ENCODE peak calls at places on chromosomes 6 and 20, in eight cellular contexts. V, G, R, L, K, N, C and F are unnamed samples.
A peak's percentile ranks its signal among the peaks of the same experiment; 100 is the strongest.

GRCh38 chr6:132060591-132060990 is 109.4 kb upstream of the CCN2 start:
- DNase-seq in L (no peak), G (no peak), N (peak; percentile 91), R (no peak), K (no peak), V (no peak), C (peak; percentile 82), F (peak; percentile 10)

GRCh38 chr20:18279231-18279630 is 9.1 kb upstream of the ZNF133 start:
- DNase-seq in R (no peak), G (no peak), V (no peak), L (no peak), N (no peak), C (peak; percentile 35), K (no peak), F (no peak)

GRCh38 chr20:58497076-58497665 is 18.0 kb downstream of the APCDD1L start:
- DNase-seq in V (no peak), N (no peak), K (no peak), G (no peak), L (no peak), C (no peak), R (no peak), F (no peak)

GRCh38 chr6:131765853-131766135 is 42.0 kb upstream of the ENPP1 start:
- DNase-seq in K (no peak), V (no peak), G (no peak), R (no peak), L (no peak), C (no peak), N (no peak), F (no peak)

GRCh38 chr6:146909886-146910285 is 294.3 kb upstream of the STXBP5 start:
- DNase-seq in N (peak; percentile 64), L (no peak), R (no peak), G (no peak), C (no peak), V (no peak), K (no peak), F (no peak)

GRCh38 chr6:111975501-111975900 is 78.4 kb upstream of the CCN6 start:
- DNase-seq in V (no peak), N (no peak), G (no peak), K (no peak), R (no peak), C (no peak), L (no peak), F (no peak)

GRCh38 chr6:142635130-142635529 is 309.8 kb downstream of the HIVEP2 start:
- DNase-seq in C (peak; percentile 72), G (no peak), L (no peak), V (no peak), N (peak; percentile 64), R (no peak), K (no peak), F (no peak)

GRCh38 chr6:148242180-148242579 is 100.5 kb upstream of the SASH1 start:
- DNase-seq in N (no peak), K (no peak), L (no peak), R (no peak), V (no peak), C (no peak), G (no peak), F (no peak)

DNA sequence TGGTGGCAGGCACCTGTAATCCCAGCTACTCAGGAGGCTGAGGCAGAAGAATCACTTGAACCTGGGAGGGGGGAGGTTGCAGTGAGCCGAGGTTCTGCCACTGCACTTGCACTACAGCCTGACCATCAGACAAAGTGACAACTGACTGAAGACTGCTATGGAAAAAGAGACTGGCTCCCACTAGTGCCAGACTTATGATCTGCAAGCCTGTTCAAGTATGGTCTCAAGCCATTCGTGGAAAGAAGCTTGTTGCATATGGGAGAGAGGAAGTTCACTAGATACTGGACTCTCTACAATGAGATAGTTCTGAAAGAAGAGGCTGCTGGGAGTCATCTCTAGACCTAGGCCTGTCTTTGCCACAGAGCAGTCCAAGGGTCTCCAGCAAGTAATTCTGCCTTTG is 26.7 kb downstream of the MDN1 start:
- DNase-seq in K (no peak), C (peak; percentile 44), L (no peak), V (peak; percentile 13), R (no peak), G (no peak), N (peak; percentile 9), F (peak; percentile 42)
- TF ChIP-seq CTCF in K (no peak), C (peak; percentile 52), L (peak; percentile 29), V (peak; percentile 38), R (peak; percentile 53), G (no peak), N (peak; percentile 52), F (peak; percentile 68)

GRCh38 chr6:5860849-5861248 is 145.9 kb downstream of the NRN1 start:
- DNase-seq in C (no peak), V (no peak), L (no peak), N (no peak), K (no peak), R (no peak), G (no peak), F (no peak)

GRCh38 chr6:5854900-5855299 is 151.8 kb downstream of the NRN1 start:
- DNase-seq in K (no peak), L (no peak), G (no peak), N (no peak), C (no peak), V (no peak), R (no peak), F (no peak)

GRCh38 chr6:5850848-5851255 is 155.9 kb downstream of the NRN1 start:
- DNase-seq in C (no peak), K (no peak), G (no peak), R (no peak), V (no peak), L (no peak), N (no peak), F (no peak)

GRCh38 chr6:5851261-5851757 is 155.4 kb downstream of the NRN1 start:
- DNase-seq in R (peak; percentile 35), C (no peak), V (peak; percentile 66), G (no peak), L (peak; percentile 77), K (no peak), N (peak; percentile 39), F (no peak)

DNA sequence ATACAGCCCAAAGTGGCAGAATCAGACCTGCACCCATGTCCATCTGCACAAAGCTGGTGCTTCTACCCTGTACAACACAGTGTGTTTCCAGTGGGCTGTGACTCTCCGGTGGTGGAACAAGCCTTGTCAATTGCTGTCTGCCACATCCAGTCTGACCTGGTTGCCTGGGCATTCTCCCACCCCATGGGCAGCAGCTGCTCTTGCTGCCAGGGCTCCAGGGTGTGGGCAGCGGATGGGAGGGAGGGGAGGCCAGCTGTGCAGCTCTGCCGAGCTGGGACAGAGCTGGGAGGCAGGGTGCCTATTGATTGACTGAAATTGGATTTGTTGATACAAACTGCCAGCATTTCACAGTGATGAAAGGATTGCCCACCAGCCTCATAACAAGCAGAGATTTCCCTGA is 150.9 kb downstream of the NRN1 start:
- DNase-seq in N (no peak), R (no peak), C (no peak), V (no peak), K (no peak), L (no peak), G (no peak), F (no peak)
- H3K4me3 ChIP-seq in N (no peak overlapping the region), R (no peak overlapping the region), C (no peak overlapping the region), V (no peak overlapping the region), K (no peak overlapping the region), L (no peak overlapping the region), G (no peak overlapping the region), F (no peak overlapping the region)

GRCh38 chr20:38952153-38952552 is 10.0 kb upstream of the DHX35 start:
- DNase-seq in G (no peak), V (no peak), K (no peak), N (no peak), R (no peak), L (no peak), C (no peak), F (no peak)

GRCh38 chr20:38951611-38952010 is 10.5 kb upstream of the DHX35 start:
- DNase-seq in L (no peak), G (no peak), R (no peak), K (no peak), N (no peak), C (no peak), V (no peak), F (no peak)

GRCh38 chr20:38947931-38948362 is 14.2 kb upstream of the DHX35 start:
- DNase-seq in K (no peak), N (no peak), C (no peak), G (no peak), R (no peak), L (no peak), V (no peak), F (no peak)

GRCh38 chr20:38946836-38947235 is 15.3 kb upstream of the DHX35 start:
- DNase-seq in R (no peak), V (no peak), K (no peak), C (no peak), N (no peak), G (no peak), L (no peak), F (no peak)

GRCh38 chr20:38950254-38950653 is 11.9 kb upstream of the DHX35 start:
- DNase-seq in G (no peak), C (no peak), V (no peak), L (no peak), N (no peak), K (no peak), R (no peak), F (no peak)
- H3K4me1 ChIP-seq in G (no peaks in the 10 kb centered on the region), C (no peaks in the 10 kb centered on the region), V (no peaks in the 10 kb centered on the region), L (no peaks in the 10 kb centered on the region), N (no peaks in the 10 kb centered on the region), K (peaks cover 25% of the 10 kb centered on the region), R (no peaks in the 10 kb centered on the region), F (no peaks in the 10 kb centered on the region)

GRCh38 chr6:168385380-168385779 is 55.6 kb upstream of the SMOC2 start:
- DNase-seq in K (no peak), C (no peak), G (no peak), L (no peak), V (no peak), N (no peak), R (no peak), F (no peak)

GRCh38 chr6:168380956-168381605 is 59.9 kb upstream of the SMOC2 start:
- DNase-seq in C (no peak), G (no peak), V (no peak), L (no peak), K (no peak), N (no peak), R (no peak), F (no peak)

GRCh38 chr6:168384045-168385038 is 56.6 kb upstream of the SMOC2 start:
- DNase-seq in G (no peak), V (no peak), L (no peak), R (no peak), N (no peak), K (no peak), C (no peak), F (no peak)

GRCh38 chr6:168383062-168383854 is 57.7 kb upstream of the SMOC2 start:
- DNase-seq in R (no peak), L (no peak), G (no peak), C (no peak), V (no peak), N (no peak), K (no peak), F (no peak)

DNA sequence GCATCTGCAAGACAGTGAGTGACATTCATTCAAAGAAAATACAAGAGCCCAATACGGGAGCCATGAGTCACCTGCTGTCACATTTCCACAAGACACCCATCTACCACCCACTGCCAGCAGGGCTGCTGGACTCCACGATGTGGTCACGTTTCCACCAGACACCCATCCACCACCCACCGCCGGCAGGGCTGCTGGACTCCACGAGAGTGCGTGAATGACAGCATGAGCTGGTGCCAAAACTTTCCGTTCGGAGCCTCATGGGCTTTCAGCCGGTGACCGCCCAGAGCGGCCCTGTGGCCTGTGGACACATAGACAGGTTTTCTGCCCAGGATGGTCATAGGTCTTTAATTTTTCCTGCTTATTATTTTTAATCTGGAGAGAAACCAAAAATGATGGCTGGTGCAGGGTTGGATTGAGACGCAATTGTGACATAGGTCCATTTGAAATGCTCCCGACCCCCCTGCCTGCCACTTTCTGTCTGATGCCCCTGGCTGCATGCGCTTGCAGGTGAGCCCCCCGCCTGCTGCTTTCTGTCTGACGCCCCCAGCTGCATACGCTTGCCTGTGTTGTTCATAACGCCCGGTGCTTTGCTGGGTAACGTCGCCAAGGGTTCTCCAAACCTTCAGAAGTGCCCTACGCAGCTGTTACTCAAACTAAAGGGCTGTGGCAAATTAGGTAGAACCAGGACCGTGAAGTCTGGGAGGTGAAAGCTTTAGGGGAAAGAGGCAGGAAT is 59.1 kb upstream of the SMOC2 start:
- DNase-seq in K (no peak), G (no peak), R (no peak), C (no peak), N (no peak), V (no peak), L (no peak), F (no peak)
- TF ChIP-seq CTCF in K (no peak), G (peak; percentile 10), R (no peak), C (no peak), N (no peak), V (no peak), L (no peak), F (no peak)